ENCODE peak calls at places on chromosomes 1 and 21, in four cellular contexts. One of them, this sample, is unnamed.

GRCh38 chr1:53190210-53190611 is 6.4 kb upstream of the CPT2 start:
- DNase-seq in H9: no peak
- DNase-seq in neuronal stem cell: no peak
- DNase-seq in H1: no peak
- DNase-seq in this sample: no peak

GRCh38 chr1:155226910-155227260 is 18.4 kb downstream of the MTX1 start:
- DNase-seq in H9: peak
- DNase-seq in neuronal stem cell: peak
- DNase-seq in H1: no peak
- DNase-seq in this sample: peak

GRCh38 chr1:25898223-25899015 is 7.8 kb downstream of the STMN1 start:
- DNase-seq in H9: no peak
- DNase-seq in neuronal stem cell: no peak
- DNase-seq in H1: no peak
- DNase-seq in this sample: no peak

GRCh38 chr1:61742620-61743431 is 546 bp downstream of the PATJ start:
- DNase-seq in H9: peak
- DNase-seq in neuronal stem cell: peak
- DNase-seq in H1: no peak
- DNase-seq in this sample: peak

GRCh38 chr1:80646053-80646452 is 1154.7 kb upstream of the ADGRL2 start:
- DNase-seq in H9: no peak
- DNase-seq in neuronal stem cell: no peak
- DNase-seq in H1: no peak
- DNase-seq in this sample: no peak

GRCh38 chr1:219160942-219161341 is 12.7 kb upstream of the LYPLAL1 start:
- DNase-seq in H9: no peak
- DNase-seq in neuronal stem cell: no peak
- DNase-seq in H1: no peak
- DNase-seq in this sample: no peak

GRCh38 chr1:182279724-182280506 is 111.7 kb downstream of the GLUL start:
- DNase-seq in H9: peak
- DNase-seq in neuronal stem cell: peak
- DNase-seq in H1: no peak
- DNase-seq in this sample: no peak

GRCh38 chr1:1259948-1260614 is 13.6 kb upstream of the C1QTNF12 start:
- DNase-seq in H9: no peak
- DNase-seq in neuronal stem cell: no peak
- DNase-seq in H1: no peak
- DNase-seq in this sample: no peak

GRCh38 chr1:198333744-198334143 is 176.9 kb downstream of the NEK7 start:
- DNase-seq in H9: no peak
- DNase-seq in neuronal stem cell: no peak
- DNase-seq in H1: no peak
- DNase-seq in this sample: no peak

GRCh38 chr1:25096307-25097150 is 135.8 kb downstream of the SYF2 start:
- DNase-seq in H9: no peak
- DNase-seq in neuronal stem cell: no peak
- DNase-seq in H1: no peak
- DNase-seq in this sample: no peak

GRCh38 chr1:168959382-168959781 is 147.1 kb upstream of the ATP1B1 start:
- DNase-seq in H9: no peak
- DNase-seq in neuronal stem cell: no peak
- DNase-seq in H1: no peak
- DNase-seq in this sample: no peak

GRCh38 chr1:39189592-39190041 is 14.9 kb upstream of the MACF1 start:
- DNase-seq in H9: no peak
- DNase-seq in neuronal stem cell: no peak
- DNase-seq in H1: no peak
- DNase-seq in this sample: peak

GRCh38 chr1:19644761-19645543 is 841 bp downstream of the NBL1 start:
- DNase-seq in H9: no peak
- DNase-seq in neuronal stem cell: no peak
- DNase-seq in H1: no peak
- DNase-seq in this sample: peak

GRCh38 chr1:228697209-228698016 is 37.9 kb upstream of the RHOU start:
- DNase-seq in H9: no peak
- DNase-seq in neuronal stem cell: no peak
- DNase-seq in H1: no peak
- DNase-seq in this sample: peak

GRCh38 chr1:156295391-156295947 is at the start of gene GLMP:
- DNase-seq in H9: peak
- DNase-seq in neuronal stem cell: no peak
- DNase-seq in H1: no peak
- DNase-seq in this sample: peak

GRCh38 chr1:81899214-81899613 is 98.5 kb downstream of the ADGRL2 start:
- DNase-seq in H9: no peak
- DNase-seq in neuronal stem cell: no peak
- DNase-seq in H1: no peak
- DNase-seq in this sample: no peak

GRCh38 chr21:37044643-37045042 is 28.2 kb downstream of the PIGP start:
- DNase-seq in H9: no peak
- DNase-seq in neuronal stem cell: no peak
- DNase-seq in H1: no peak
- DNase-seq in this sample: no peak

GRCh38 chr1:206067486-206068302 is 14.7 kb downstream of the RHEX start:
- DNase-seq in H9: no peak
- DNase-seq in neuronal stem cell: no peak
- DNase-seq in H1: no peak
- DNase-seq in this sample: no peak

GRCh38 chr21:21997390-21998333 is 999.5 kb downstream of the NCAM2 start:
- DNase-seq in H9: no peak
- DNase-seq in neuronal stem cell: no peak
- DNase-seq in H1: no peak
- DNase-seq in this sample: no peak

GRCh38 chr1:191558389-191558788 is 599.9 kb upstream of the RGS18 start:
- DNase-seq in H9: no peak
- DNase-seq in neuronal stem cell: no peak
- DNase-seq in H1: no peak
- DNase-seq in this sample: no peak

GRCh38 chr1:22131875-22132486 is 10.9 kb downstream of the WNT4 start:
- DNase-seq in H9: peak
- DNase-seq in neuronal stem cell: peak
- DNase-seq in H1: peak
- DNase-seq in this sample: peak

GRCh38 chr1:53562256-53562982 is 103.2 kb downstream of the DMRTB1 start:
- DNase-seq in H9: no peak
- DNase-seq in neuronal stem cell: no peak
- DNase-seq in H1: no peak
- DNase-seq in this sample: no peak

GRCh38 chr1:200438911-200439310 is 29.1 kb upstream of the ZNF281 start:
- DNase-seq in H9: no peak
- DNase-seq in neuronal stem cell: no peak
- DNase-seq in H1: no peak
- DNase-seq in this sample: peak

GRCh38 chr1:234216116-234216703 is 157.0 kb upstream of the COA6 start:
- DNase-seq in H9: peak
- DNase-seq in neuronal stem cell: no peak
- DNase-seq in H1: no peak
- DNase-seq in this sample: no peak

GRCh38 chr1:19643113-19643512 is 998 bp upstream of the NBL1 start:
- DNase-seq in H9: no peak
- DNase-seq in neuronal stem cell: no peak
- DNase-seq in H1: no peak
- DNase-seq in this sample: peak

GRCh38 chr1:98005326-98006010 is 84.6 kb upstream of the DPYD start:
- DNase-seq in H9: no peak
- DNase-seq in neuronal stem cell: no peak
- DNase-seq in H1: no peak
- DNase-seq in this sample: no peak

GRCh38 chr1:240967070-240967724 is 355.2 kb upstream of the GREM2 start:
- DNase-seq in H9: no peak
- DNase-seq in neuronal stem cell: no peak
- DNase-seq in H1: no peak
- DNase-seq in this sample: no peak

GRCh38 chr21:45590726-45591618 is 48.7 kb upstream of the SLC19A1 start:
- DNase-seq in H9: peak
- DNase-seq in neuronal stem cell: no peak
- DNase-seq in H1: no peak
- DNase-seq in this sample: peak

GRCh38 chr21:31945576-31945975 is 72.8 kb downstream of the HUNK start:
- DNase-seq in H9: no peak
- DNase-seq in neuronal stem cell: no peak
- DNase-seq in H1: no peak
- DNase-seq in this sample: peak

GRCh38 chr1:167127661-167128060 is 33.8 kb downstream of the STYXL2 start:
- DNase-seq in H9: no peak
- DNase-seq in neuronal stem cell: no peak
- DNase-seq in H1: no peak
- DNase-seq in this sample: no peak

GRCh38 chr1:63124666-63125191 is 197.6 kb upstream of the FOXD3 start:
- DNase-seq in H9: no peak
- DNase-seq in neuronal stem cell: no peak
- DNase-seq in H1: no peak
- DNase-seq in this sample: peak

GRCh38 chr1:205933672-205934618 is 9.3 kb downstream of the SLC26A9 start:
- DNase-seq in H9: no peak
- DNase-seq in neuronal stem cell: no peak
- DNase-seq in H1: no peak
- DNase-seq in this sample: peak

GRCh38 chr1:43438006-43438405 is 15.7 kb downstream of the HYI start:
- DNase-seq in H9: no peak
- DNase-seq in neuronal stem cell: no peak
- DNase-seq in H1: no peak
- DNase-seq in this sample: no peak

GRCh38 chr1:43439121-43439581 is 14.6 kb downstream of the HYI start:
- DNase-seq in H9: no peak
- DNase-seq in neuronal stem cell: no peak
- DNase-seq in H1: no peak
- DNase-seq in this sample: no peak

GRCh38 chr1:43438576-43439120 is 15.1 kb downstream of the HYI start:
- DNase-seq in H9: no peak
- DNase-seq in neuronal stem cell: no peak
- DNase-seq in H1: no peak
- DNase-seq in this sample: no peak

GRCh38 chr1:43436371-43436770 is 17.4 kb downstream of the HYI start:
- DNase-seq in H9: no peak
- DNase-seq in neuronal stem cell: no peak
- DNase-seq in H1: no peak
- DNase-seq in this sample: no peak

DNA sequence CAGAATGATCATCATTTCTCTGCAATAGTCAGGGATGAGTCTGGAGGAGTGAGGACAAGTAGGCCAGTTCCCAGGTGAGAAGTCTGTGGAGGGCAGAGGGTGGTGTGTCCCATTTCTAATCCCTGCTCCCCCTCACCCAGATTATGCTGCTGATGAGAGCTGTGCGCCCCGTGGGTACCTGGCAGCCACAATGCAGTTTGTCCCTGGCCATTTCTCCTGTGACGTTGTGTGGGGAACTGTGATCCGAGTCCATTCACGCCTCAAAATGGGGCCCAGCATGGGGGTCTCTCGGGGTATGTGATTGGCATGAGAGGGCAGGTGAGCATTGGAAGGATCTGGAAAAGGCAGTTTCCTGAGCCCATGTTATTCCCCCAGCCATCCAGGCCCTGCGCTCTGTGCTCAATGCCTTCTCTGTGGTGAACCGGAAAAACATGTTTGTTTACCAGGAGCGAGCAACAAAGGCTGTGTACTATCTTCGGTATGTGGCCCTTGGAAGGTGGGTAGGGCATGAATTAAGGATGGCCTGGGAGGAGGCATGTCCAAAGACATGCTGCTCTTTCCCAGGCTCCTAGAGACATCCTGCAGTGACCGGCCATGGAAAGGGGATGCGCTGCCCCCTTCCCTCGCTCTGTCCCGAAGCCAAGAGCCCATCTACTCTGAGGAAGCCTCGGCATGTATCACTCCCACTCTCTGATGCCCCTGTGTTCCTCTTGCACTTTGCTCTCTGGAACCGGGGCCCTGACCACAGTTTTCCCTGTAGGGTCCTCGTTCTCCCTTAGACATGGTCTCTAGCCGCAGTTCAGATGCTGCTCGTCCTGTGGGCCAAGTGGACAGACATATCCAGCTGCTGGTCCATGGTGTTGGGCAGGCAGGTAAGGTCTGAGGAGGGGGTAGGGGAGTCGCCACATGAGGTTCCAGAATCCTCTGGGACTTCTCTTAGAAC is 16.4 kb downstream of the HYI start:
- DNase-seq in H9: no peak
- DNase-seq in neuronal stem cell: no peak
- DNase-seq in H1: no peak
- DNase-seq in this sample: no peak
- H2BK12ac ChIP-seq in H9: no peak
- H2BK12ac ChIP-seq in neuronal stem cell: no peak
- H2BK12ac ChIP-seq in H1: no peak
- H2BK12ac ChIP-seq in this sample: no peak

DNA sequence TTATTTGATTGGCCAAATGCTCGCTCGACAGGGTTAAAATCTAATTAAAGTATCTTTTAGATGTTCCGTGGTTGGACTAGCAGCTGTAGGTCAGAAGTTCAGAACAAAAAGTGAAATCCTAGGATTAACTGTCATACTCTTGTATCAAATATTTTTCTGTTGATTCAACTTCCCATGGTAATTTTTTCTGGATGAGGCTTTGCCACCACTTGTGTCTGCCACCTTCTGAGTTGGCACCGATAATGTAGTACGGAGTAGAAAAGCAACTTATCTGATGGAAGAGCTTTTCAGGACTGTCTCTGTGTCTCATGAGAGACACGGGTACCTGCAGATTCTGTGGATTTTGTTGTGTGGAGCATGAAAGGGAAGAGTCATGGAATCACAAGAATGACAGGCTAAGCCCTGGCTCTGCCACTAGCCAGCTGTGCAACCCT is 44.6 kb upstream of the CNN3 start:
- DNase-seq in H9: no peak
- DNase-seq in neuronal stem cell: no peak
- DNase-seq in H1: no peak
- DNase-seq in this sample: no peak
- H2BK15ac ChIP-seq in H9: no peak
- H2BK15ac ChIP-seq in neuronal stem cell: no peak
- H2BK15ac ChIP-seq in H1: no peak
- H2BK15ac ChIP-seq in this sample: no peak

GRCh38 chr1:115727706-115728249 is 40.7 kb downstream of the CASQ2 start:
- DNase-seq in H9: no peak
- DNase-seq in neuronal stem cell: no peak
- DNase-seq in H1: no peak
- DNase-seq in this sample: peak
- H2BK12ac ChIP-seq in H9: no peak
- H2BK12ac ChIP-seq in neuronal stem cell: no peak
- H2BK12ac ChIP-seq in H1: no peak
- H2BK12ac ChIP-seq in this sample: no peak

GRCh38 chr1:23558140-23558871 is 995 bp downstream of the ID3 start:
- DNase-seq in H9: peak
- DNase-seq in neuronal stem cell: no peak
- DNase-seq in H1: no peak
- DNase-seq in this sample: peak
- H2BK15ac ChIP-seq in H9: no peak
- H2BK15ac ChIP-seq in neuronal stem cell: peak
- H2BK15ac ChIP-seq in H1: no peak
- H2BK15ac ChIP-seq in this sample: peak

This sample was measured in mesenchymal stem cell.